ENCODE peak calls at places on chromosomes 5 and 9, in six cellular contexts. One of them, this sample, is unnamed.

GRCh38 chr5:67826296-67826695 is 389.3 kb upstream of the PIK3R1 start:
- DNase-seq in left cardiac atrium: no peak
- DNase-seq in stimulated activated CD4-positive, alpha-beta T cell treated with anti-CD3 and anti-CD28 coated beads, Interleukin-12 subunit alpha, Interleukin-12 subunit beta, amount 100 ng/mL, for 4 hours: no peak
- DNase-seq in body of pancreas: no peak
- DNase-seq in GDM1: no peak
- DNase-seq in natural killer cell treated with Interleukin-12 subunit alpha and Interleukin-12 subunit beta and Interleukin-15 and Interleukin-18, amount 100 ng/mL, for 72 hours: no peak
- DNase-seq in this sample: no peak

GRCh38 chr5:173451651-173452050 is 123.4 kb upstream of the STC2 start:
- DNase-seq in stimulated activated CD4-positive, alpha-beta T cell treated with anti-CD3 and anti-CD28 coated beads, Interleukin-12 subunit alpha, Interleukin-12 subunit beta, amount 100 ng/mL, for 4 hours: no peak
- DNase-seq in natural killer cell treated with Interleukin-12 subunit alpha and Interleukin-12 subunit beta and Interleukin-15 and Interleukin-18, amount 100 ng/mL, for 72 hours: no peak
- DNase-seq in GDM1: no peak
- DNase-seq in body of pancreas: no peak
- DNase-seq in left cardiac atrium: no peak
- DNase-seq in this sample: no peak

GRCh38 chr5:58015175-58015574 is 444.7 kb downstream of the PLK2 start:
- DNase-seq in natural killer cell treated with Interleukin-12 subunit alpha and Interleukin-12 subunit beta and Interleukin-15 and Interleukin-18, amount 100 ng/mL, for 72 hours: no peak
- DNase-seq in body of pancreas: no peak
- DNase-seq in GDM1: no peak
- DNase-seq in stimulated activated CD4-positive, alpha-beta T cell treated with anti-CD3 and anti-CD28 coated beads, Interleukin-12 subunit alpha, Interleukin-12 subunit beta, amount 100 ng/mL, for 4 hours: no peak
- DNase-seq in left cardiac atrium: no peak
- DNase-seq in this sample: peak

GRCh38 chr5:128271859-128272446 is 188.4 kb downstream of the SLC12A2 start:
- DNase-seq in left cardiac atrium: no peak
- DNase-seq in GDM1: no peak
- DNase-seq in stimulated activated CD4-positive, alpha-beta T cell treated with anti-CD3 and anti-CD28 coated beads, Interleukin-12 subunit alpha, Interleukin-12 subunit beta, amount 100 ng/mL, for 4 hours: no peak
- DNase-seq in body of pancreas: no peak
- DNase-seq in natural killer cell treated with Interleukin-12 subunit alpha and Interleukin-12 subunit beta and Interleukin-15 and Interleukin-18, amount 100 ng/mL, for 72 hours: no peak
- DNase-seq in this sample: peak

GRCh38 chr5:118620201-118620600 is 368.1 kb downstream of the DTWD2 start:
- DNase-seq in stimulated activated CD4-positive, alpha-beta T cell treated with anti-CD3 and anti-CD28 coated beads, Interleukin-12 subunit alpha, Interleukin-12 subunit beta, amount 100 ng/mL, for 4 hours: no peak
- DNase-seq in GDM1: no peak
- DNase-seq in left cardiac atrium: no peak
- DNase-seq in body of pancreas: no peak
- DNase-seq in natural killer cell treated with Interleukin-12 subunit alpha and Interleukin-12 subunit beta and Interleukin-15 and Interleukin-18, amount 100 ng/mL, for 72 hours: no peak
- DNase-seq in this sample: no peak

GRCh38 chr9:127388037-127388855 is 8.7 kb upstream of the SLC2A8 start:
- DNase-seq in body of pancreas: peak
- DNase-seq in left cardiac atrium: peak
- DNase-seq in GDM1: no peak
- DNase-seq in natural killer cell treated with Interleukin-12 subunit alpha and Interleukin-12 subunit beta and Interleukin-15 and Interleukin-18, amount 100 ng/mL, for 72 hours: peak
- DNase-seq in stimulated activated CD4-positive, alpha-beta T cell treated with anti-CD3 and anti-CD28 coated beads, Interleukin-12 subunit alpha, Interleukin-12 subunit beta, amount 100 ng/mL, for 4 hours: peak
- DNase-seq in this sample: no peak

GRCh38 chr5:64207978-64208377 is 42.3 kb downstream of the RNF180 start:
- DNase-seq in GDM1: no peak
- DNase-seq in body of pancreas: no peak
- DNase-seq in natural killer cell treated with Interleukin-12 subunit alpha and Interleukin-12 subunit beta and Interleukin-15 and Interleukin-18, amount 100 ng/mL, for 72 hours: no peak
- DNase-seq in left cardiac atrium: no peak
- DNase-seq in stimulated activated CD4-positive, alpha-beta T cell treated with anti-CD3 and anti-CD28 coated beads, Interleukin-12 subunit alpha, Interleukin-12 subunit beta, amount 100 ng/mL, for 4 hours: no peak
- DNase-seq in this sample: no peak

GRCh38 chr5:176810084-176810597 is at the start of gene UNC5A:
- DNase-seq in stimulated activated CD4-positive, alpha-beta T cell treated with anti-CD3 and anti-CD28 coated beads, Interleukin-12 subunit alpha, Interleukin-12 subunit beta, amount 100 ng/mL, for 4 hours: peak
- DNase-seq in GDM1: peak
- DNase-seq in left cardiac atrium: no peak
- DNase-seq in body of pancreas: peak
- DNase-seq in natural killer cell treated with Interleukin-12 subunit alpha and Interleukin-12 subunit beta and Interleukin-15 and Interleukin-18, amount 100 ng/mL, for 72 hours: peak
- DNase-seq in this sample: peak

GRCh38 chr9:134895849-134896833 is 15.5 kb downstream of the FCN2 start:
- DNase-seq in GDM1: no peak
- DNase-seq in natural killer cell treated with Interleukin-12 subunit alpha and Interleukin-12 subunit beta and Interleukin-15 and Interleukin-18, amount 100 ng/mL, for 72 hours: no peak
- DNase-seq in stimulated activated CD4-positive, alpha-beta T cell treated with anti-CD3 and anti-CD28 coated beads, Interleukin-12 subunit alpha, Interleukin-12 subunit beta, amount 100 ng/mL, for 4 hours: no peak
- DNase-seq in body of pancreas: peak
- DNase-seq in left cardiac atrium: peak
- DNase-seq in this sample: peak

This sample was measured in heart right ventricle.